ENCODE peak calls at places on chromosome 11, in nine cellular contexts. One of them, this sample, is unnamed.

GRCh38 chr11:15557831-15558230 is 443.1 kb downstream of the INSC start:
- DNase-seq in psoas muscle: no peak
- DNase-seq in aorta: no peak
- DNase-seq in stimulated activated CD4-positive, alpha-beta T cell treated with anti-CD3 and anti-CD28 coated beads, Interleukin-1b, Interleukin-23, amount 100 ng/mL, for 1 hour: no peak
- DNase-seq in activated T-cell treated with anti-CD3 and anti-CD28 coated beads for 1 hour: no peak
- DNase-seq in HEK293T: no peak
- DNase-seq in LoVo: no peak
- DNase-seq in stimulated activated CD8-positive, alpha-beta memory T cell treated with anti-CD3 and anti-CD28 coated beads, Interleukin-4, amount 100 ng/mL, for 1 hour: no peak
- DNase-seq in MV-4-11: peak
- DNase-seq in this sample: no peak

GRCh38 chr11:119306373-119306890 is 10.5 kb downstream of the MCAM start:
- DNase-seq in psoas muscle: peak
- DNase-seq in aorta: peak
- DNase-seq in stimulated activated CD4-positive, alpha-beta T cell treated with anti-CD3 and anti-CD28 coated beads, Interleukin-1b, Interleukin-23, amount 100 ng/mL, for 1 hour: no peak
- DNase-seq in activated T-cell treated with anti-CD3 and anti-CD28 coated beads for 1 hour: no peak
- DNase-seq in HEK293T: no peak
- DNase-seq in LoVo: no peak
- DNase-seq in stimulated activated CD8-positive, alpha-beta memory T cell treated with anti-CD3 and anti-CD28 coated beads, Interleukin-4, amount 100 ng/mL, for 1 hour: no peak
- DNase-seq in MV-4-11: peak
- DNase-seq in this sample: no peak

GRCh38 chr11:47050284-47050683 is 113.7 kb downstream of the CSTPP1 start:
- DNase-seq in psoas muscle: no peak
- DNase-seq in aorta: no peak
- DNase-seq in stimulated activated CD4-positive, alpha-beta T cell treated with anti-CD3 and anti-CD28 coated beads, Interleukin-1b, Interleukin-23, amount 100 ng/mL, for 1 hour: no peak
- DNase-seq in activated T-cell treated with anti-CD3 and anti-CD28 coated beads for 1 hour: no peak
- DNase-seq in HEK293T: no peak
- DNase-seq in LoVo: no peak
- DNase-seq in stimulated activated CD8-positive, alpha-beta memory T cell treated with anti-CD3 and anti-CD28 coated beads, Interleukin-4, amount 100 ng/mL, for 1 hour: no peak
- DNase-seq in MV-4-11: no peak
- DNase-seq in this sample: no peak

GRCh38 chr11:13480198-13480597 is 15.6 kb downstream of the PTH start:
- DNase-seq in psoas muscle: no peak
- DNase-seq in aorta: no peak
- DNase-seq in stimulated activated CD4-positive, alpha-beta T cell treated with anti-CD3 and anti-CD28 coated beads, Interleukin-1b, Interleukin-23, amount 100 ng/mL, for 1 hour: no peak
- DNase-seq in activated T-cell treated with anti-CD3 and anti-CD28 coated beads for 1 hour: no peak
- DNase-seq in HEK293T: no peak
- DNase-seq in LoVo: peak
- DNase-seq in stimulated activated CD8-positive, alpha-beta memory T cell treated with anti-CD3 and anti-CD28 coated beads, Interleukin-4, amount 100 ng/mL, for 1 hour: no peak
- DNase-seq in MV-4-11: no peak
- DNase-seq in this sample: no peak

GRCh38 chr11:64858467-64859401 is 14.3 kb upstream of the CDC42BPG start:
- DNase-seq in psoas muscle: peak
- DNase-seq in aorta: peak
- DNase-seq in stimulated activated CD4-positive, alpha-beta T cell treated with anti-CD3 and anti-CD28 coated beads, Interleukin-1b, Interleukin-23, amount 100 ng/mL, for 1 hour: no peak
- DNase-seq in activated T-cell treated with anti-CD3 and anti-CD28 coated beads for 1 hour: peak
- DNase-seq in HEK293T: no peak
- DNase-seq in LoVo: no peak
- DNase-seq in stimulated activated CD8-positive, alpha-beta memory T cell treated with anti-CD3 and anti-CD28 coated beads, Interleukin-4, amount 100 ng/mL, for 1 hour: no peak
- DNase-seq in MV-4-11: no peak
- DNase-seq in this sample: no peak

GRCh38 chr11:114243461-114244372 is 52.5 kb upstream of the NNMT start:
- DNase-seq in psoas muscle: peak
- DNase-seq in aorta: no peak
- DNase-seq in stimulated activated CD4-positive, alpha-beta T cell treated with anti-CD3 and anti-CD28 coated beads, Interleukin-1b, Interleukin-23, amount 100 ng/mL, for 1 hour: no peak
- DNase-seq in activated T-cell treated with anti-CD3 and anti-CD28 coated beads for 1 hour: no peak
- DNase-seq in HEK293T: no peak
- DNase-seq in LoVo: no peak
- DNase-seq in stimulated activated CD8-positive, alpha-beta memory T cell treated with anti-CD3 and anti-CD28 coated beads, Interleukin-4, amount 100 ng/mL, for 1 hour: no peak
- DNase-seq in MV-4-11: no peak
- DNase-seq in this sample: no peak

GRCh38 chr11:27469333-27469680 is 3.3 kb downstream of the LGR4 start:
- DNase-seq in psoas muscle: no peak
- DNase-seq in aorta: no peak
- DNase-seq in stimulated activated CD4-positive, alpha-beta T cell treated with anti-CD3 and anti-CD28 coated beads, Interleukin-1b, Interleukin-23, amount 100 ng/mL, for 1 hour: no peak
- DNase-seq in activated T-cell treated with anti-CD3 and anti-CD28 coated beads for 1 hour: no peak
- DNase-seq in HEK293T: no peak
- DNase-seq in LoVo: no peak
- DNase-seq in stimulated activated CD8-positive, alpha-beta memory T cell treated with anti-CD3 and anti-CD28 coated beads, Interleukin-4, amount 100 ng/mL, for 1 hour: no peak
- DNase-seq in MV-4-11: no peak
- DNase-seq in this sample: no peak

GRCh38 chr11:116930177-116930576 is 92.8 kb upstream of the APOA1 start:
- DNase-seq in psoas muscle: no peak
- DNase-seq in aorta: no peak
- DNase-seq in stimulated activated CD4-positive, alpha-beta T cell treated with anti-CD3 and anti-CD28 coated beads, Interleukin-1b, Interleukin-23, amount 100 ng/mL, for 1 hour: no peak
- DNase-seq in activated T-cell treated with anti-CD3 and anti-CD28 coated beads for 1 hour: peak
- DNase-seq in HEK293T: no peak
- DNase-seq in LoVo: no peak
- DNase-seq in stimulated activated CD8-positive, alpha-beta memory T cell treated with anti-CD3 and anti-CD28 coated beads, Interleukin-4, amount 100 ng/mL, for 1 hour: no peak
- DNase-seq in MV-4-11: no peak
- DNase-seq in this sample: no peak

GRCh38 chr11:76124905-76125566 is 81.3 kb downstream of the WNT11 start:
- DNase-seq in psoas muscle: no peak
- DNase-seq in aorta: no peak
- DNase-seq in stimulated activated CD4-positive, alpha-beta T cell treated with anti-CD3 and anti-CD28 coated beads, Interleukin-1b, Interleukin-23, amount 100 ng/mL, for 1 hour: no peak
- DNase-seq in activated T-cell treated with anti-CD3 and anti-CD28 coated beads for 1 hour: no peak
- DNase-seq in HEK293T: no peak
- DNase-seq in LoVo: no peak
- DNase-seq in stimulated activated CD8-positive, alpha-beta memory T cell treated with anti-CD3 and anti-CD28 coated beads, Interleukin-4, amount 100 ng/mL, for 1 hour: no peak
- DNase-seq in MV-4-11: peak
- DNase-seq in this sample: no peak

This sample was measured in GM12864.